ENCODE peak calls at places on chromosomes 16 and 17, in seven cellular contexts. One of them, this sample, is unnamed.

GRCh38 chr17:16349461-16349860 is 3.8 kb downstream of the CENPV start:
- DNase-seq in H1: no peak
- DNase-seq in SK-N-SH: no peak
- DNase-seq in GM12878: no peak
- DNase-seq in HepG2: no peak
- DNase-seq in K562: no peak
- DNase-seq in HCT116: no peak
- DNase-seq in this sample: no peak

GRCh38 chr17:63955791-63956190 is 16.9 kb downstream of the SCN4A start:
- DNase-seq in HCT116: no peak
- DNase-seq in HepG2: no peak
- DNase-seq in K562: no peak
- DNase-seq in H1: no peak
- DNase-seq in SK-N-SH: no peak
- DNase-seq in GM12878: no peak
- DNase-seq in this sample: no peak

GRCh38 chr16:67163164-67163902 is 1.2 kb upstream of the HSF4 start:
- DNase-seq in HepG2: no peak
- DNase-seq in H1: no peak
- DNase-seq in GM12878: no peak
- DNase-seq in HCT116: no peak
- DNase-seq in SK-N-SH: peak; percentile 83
- DNase-seq in K562: no peak
- DNase-seq in this sample: no peak

GRCh38 chr17:3739422-3740124 is 15.9 kb downstream of the HASPIN start:
- DNase-seq in GM12878: no peak
- DNase-seq in H1: no peak
- DNase-seq in HepG2: no peak
- DNase-seq in K562: no peak
- DNase-seq in HCT116: no peak
- DNase-seq in SK-N-SH: no peak
- DNase-seq in this sample: no peak

GRCh38 chr17:21286066-21286770 is 1.7 kb downstream of the MAP2K3 start:
- DNase-seq in HCT116: peak; percentile 81
- DNase-seq in HepG2: peak; percentile 96
- DNase-seq in GM12878: no peak
- DNase-seq in K562: no peak
- DNase-seq in H1: no peak
- DNase-seq in SK-N-SH: peak; percentile 50
- DNase-seq in this sample: peak; percentile 61

GRCh38 chr17:66707051-66707450 is 127.9 kb upstream of the CACNG5 start:
- DNase-seq in HepG2: no peak
- DNase-seq in K562: no peak
- DNase-seq in GM12878: no peak
- DNase-seq in H1: no peak
- DNase-seq in SK-N-SH: no peak
- DNase-seq in HCT116: no peak
- DNase-seq in this sample: no peak

GRCh38 chr17:8496081-8496480 is 60.4 kb downstream of the NDEL1 start:
- DNase-seq in GM12878: no peak
- DNase-seq in K562: no peak
- DNase-seq in H1: no peak
- DNase-seq in SK-N-SH: no peak
- DNase-seq in HepG2: no peak
- DNase-seq in HCT116: no peak
- DNase-seq in this sample: no peak

GRCh38 chr16:3542601-3543373 is 34.4 kb downstream of the NLRC3 start:
- DNase-seq in GM12878: no peak
- DNase-seq in K562: no peak
- DNase-seq in H1: no peak
- DNase-seq in HCT116: no peak
- DNase-seq in HepG2: no peak
- DNase-seq in SK-N-SH: no peak
- DNase-seq in this sample: no peak

GRCh38 chr16:89431158-89431584 is 59.2 kb downstream of the ANKRD11 start:
- DNase-seq in H1: no peak
- DNase-seq in HCT116: no peak
- DNase-seq in SK-N-SH: no peak
- DNase-seq in K562: no peak
- DNase-seq in HepG2: no peak
- DNase-seq in GM12878: no peak
- DNase-seq in this sample: peak; percentile 56

GRCh38 chr17:78263063-78263735 is 31.8 kb downstream of the TMEM235 start:
- DNase-seq in K562: peak; percentile 63
- DNase-seq in GM12878: no peak
- DNase-seq in HCT116: no peak
- DNase-seq in H1: no peak
- DNase-seq in HepG2: peak; percentile 43
- DNase-seq in SK-N-SH: peak; percentile 90
- DNase-seq in this sample: peak; percentile 73

GRCh38 chr16:55502801-55503366 is 6.0 kb upstream of the LPCAT2 start:
- DNase-seq in HepG2: peak; percentile 79
- DNase-seq in H1: no peak
- DNase-seq in K562: no peak
- DNase-seq in SK-N-SH: peak; percentile 78
- DNase-seq in GM12878: no peak
- DNase-seq in HCT116: peak; percentile 40
- DNase-seq in this sample: no peak

GRCh38 chr16:57613514-57613913 is 14.9 kb upstream of the ADGRG1 start:
- DNase-seq in HCT116: no peak
- DNase-seq in H1: no peak
- DNase-seq in SK-N-SH: no peak
- DNase-seq in GM12878: no peak
- DNase-seq in K562: no peak
- DNase-seq in HepG2: no peak
- DNase-seq in this sample: no peak

GRCh38 chr16:11240636-11241473 is 15.1 kb downstream of the SOCS1 start:
- DNase-seq in HCT116: no peak
- DNase-seq in GM12878: no peak
- DNase-seq in SK-N-SH: no peak
- DNase-seq in H1: no peak
- DNase-seq in HepG2: no peak
- DNase-seq in K562: no peak
- DNase-seq in this sample: no peak

GRCh38 chr17:42166196-42166763 is 11.5 kb upstream of the RAB5C start:
- DNase-seq in SK-N-SH: no peak
- DNase-seq in GM12878: no peak
- DNase-seq in HCT116: no peak
- DNase-seq in H1: no peak
- DNase-seq in HepG2: no peak
- DNase-seq in K562: no peak
- DNase-seq in this sample: no peak

GRCh38 chr17:41076788-41077187 is 7.2 kb upstream of the KRTAP4-7 start:
- DNase-seq in HCT116: no peak
- DNase-seq in HepG2: no peak
- DNase-seq in H1: no peak
- DNase-seq in K562: no peak
- DNase-seq in SK-N-SH: no peak
- DNase-seq in GM12878: no peak
- DNase-seq in this sample: no peak

GRCh38 chr16:70757183-70757582 is 43.8 kb downstream of the VAC14 start:
- DNase-seq in HCT116: no peak
- DNase-seq in SK-N-SH: no peak
- DNase-seq in H1: no peak
- DNase-seq in K562: no peak
- DNase-seq in HepG2: no peak
- DNase-seq in GM12878: no peak
- DNase-seq in this sample: no peak

GRCh38 chr17:42979511-42980273 is at the start of gene PTGES3L:
- DNase-seq in H1: no peak
- DNase-seq in SK-N-SH: peak; percentile 91
- DNase-seq in HCT116: no peak
- DNase-seq in K562: peak; percentile 76
- DNase-seq in GM12878: no peak
- DNase-seq in HepG2: peak; percentile 88
- DNase-seq in this sample: no peak

GRCh38 chr17:65323055-65323454 is 185.9 kb downstream of the RGS9 start:
- DNase-seq in SK-N-SH: no peak
- DNase-seq in HCT116: peak; percentile 32
- DNase-seq in GM12878: no peak
- DNase-seq in H1: no peak
- DNase-seq in K562: no peak
- DNase-seq in HepG2: no peak
- DNase-seq in this sample: no peak

GRCh38 chr16:79707867-79708266 is 107.3 kb upstream of the MAF start:
- DNase-seq in HepG2: no peak
- DNase-seq in SK-N-SH: no peak
- DNase-seq in HCT116: no peak
- DNase-seq in GM12878: no peak
- DNase-seq in K562: no peak
- DNase-seq in H1: no peak
- DNase-seq in this sample: no peak
- TF ChIP-seq JUND in HepG2: no peak
- TF ChIP-seq JUND in SK-N-SH: no peak
- TF ChIP-seq JUND in HCT116: no peak
- TF ChIP-seq JUND in GM12878: no peak
- TF ChIP-seq JUND in K562: no peak
- TF ChIP-seq JUND in H1: no peak
- TF ChIP-seq JUND in this sample: no peak

DNA sequence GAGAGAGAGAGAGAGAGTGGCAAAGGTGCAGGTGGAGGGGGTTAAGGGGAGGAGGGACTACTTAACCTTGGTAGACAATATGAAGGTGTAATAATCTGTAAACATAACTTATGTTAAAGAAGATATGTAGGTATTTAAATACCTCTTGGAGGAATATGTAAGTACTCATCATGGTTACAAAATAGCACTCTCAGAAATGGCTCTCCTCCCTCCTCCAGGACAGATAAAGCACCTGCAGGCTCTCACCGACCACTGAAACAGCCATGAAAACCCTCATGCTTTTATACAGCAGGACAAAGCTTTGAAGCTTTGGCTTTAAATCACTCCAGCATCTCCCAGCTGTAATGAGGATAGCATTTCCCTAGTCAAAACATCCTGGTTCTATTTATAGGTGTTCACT is 69.0 kb upstream of the PMFBP1 start:
- DNase-seq in SK-N-SH: no peak
- DNase-seq in H1: no peak
- DNase-seq in HCT116: no peak
- DNase-seq in HepG2: no peak
- DNase-seq in K562: no peak
- DNase-seq in GM12878: no peak
- DNase-seq in this sample: no peak
- TF ChIP-seq JUND in SK-N-SH: no peak
- TF ChIP-seq JUND in H1: no peak
- TF ChIP-seq JUND in HCT116: no peak
- TF ChIP-seq JUND in HepG2: no peak
- TF ChIP-seq JUND in K562: no peak
- TF ChIP-seq JUND in GM12878: no peak
- TF ChIP-seq JUND in this sample: no peak

GRCh38 chr16:2466667-2467300 is 4.3 kb upstream of the NTN3 start:
- DNase-seq in K562: no peak
- DNase-seq in HepG2: no peak
- DNase-seq in H1: no peak
- DNase-seq in SK-N-SH: no peak
- DNase-seq in GM12878: no peak
- DNase-seq in HCT116: no peak
- DNase-seq in this sample: no peak

GRCh38 chr16:2469399-2470233 is 1.5 kb upstream of the NTN3 start:
- DNase-seq in H1: no peak
- DNase-seq in K562: no peak
- DNase-seq in HepG2: no peak
- DNase-seq in SK-N-SH: no peak
- DNase-seq in HCT116: no peak
- DNase-seq in GM12878: no peak
- DNase-seq in this sample: no peak

GRCh38 chr16:2468725-2469398 is 2.2 kb upstream of the NTN3 start:
- DNase-seq in HepG2: no peak
- DNase-seq in K562: peak; percentile 30
- DNase-seq in H1: no peak
- DNase-seq in GM12878: peak; percentile 49
- DNase-seq in HCT116: no peak
- DNase-seq in SK-N-SH: peak; percentile 89
- DNase-seq in this sample: no peak

GRCh38 chr16:2467301-2468141 is 3.6 kb upstream of the NTN3 start:
- DNase-seq in SK-N-SH: peak; percentile 89
- DNase-seq in H1: no peak
- DNase-seq in HCT116: peak; percentile 41
- DNase-seq in GM12878: no peak
- DNase-seq in K562: no peak
- DNase-seq in HepG2: no peak
- DNase-seq in this sample: peak; percentile 67

GRCh38 chr16:2468142-2468724 is 2.9 kb upstream of the NTN3 start:
- DNase-seq in H1: no peak
- DNase-seq in HepG2: no peak
- DNase-seq in GM12878: no peak
- DNase-seq in HCT116: no peak
- DNase-seq in K562: no peak
- DNase-seq in SK-N-SH: peak; percentile 75
- DNase-seq in this sample: peak; percentile 52
- TF ChIP-seq JUND in H1: no peak
- TF ChIP-seq JUND in HepG2: no peak
- TF ChIP-seq JUND in GM12878: no peak
- TF ChIP-seq JUND in HCT116: no peak
- TF ChIP-seq JUND in K562: no peak
- TF ChIP-seq JUND in SK-N-SH: no peak
- TF ChIP-seq JUND in this sample: no peak

GRCh38 chr16:194516-194915 is 14.3 kb downstream of the HBQ1 start:
- DNase-seq in GM12878: no peak
- DNase-seq in HepG2: no peak
- DNase-seq in HCT116: no peak
- DNase-seq in H1: no peak
- DNase-seq in SK-N-SH: no peak
- DNase-seq in K562: no peak
- DNase-seq in this sample: no peak
- TF ChIP-seq JUND in GM12878: no peak
- TF ChIP-seq JUND in HepG2: no peak
- TF ChIP-seq JUND in HCT116: no peak
- TF ChIP-seq JUND in H1: no peak
- TF ChIP-seq JUND in SK-N-SH: no peak
- TF ChIP-seq JUND in K562: no peak
- TF ChIP-seq JUND in this sample: no peak

GRCh38 chr16:51243836-51244483 is 92.9 kb upstream of the SALL1 start:
- DNase-seq in HCT116: no peak
- DNase-seq in GM12878: no peak
- DNase-seq in H1: no peak
- DNase-seq in K562: no peak
- DNase-seq in HepG2: peak; percentile 76
- DNase-seq in SK-N-SH: no peak
- DNase-seq in this sample: no peak
- TF ChIP-seq JUND in HCT116: no peak
- TF ChIP-seq JUND in GM12878: no peak
- TF ChIP-seq JUND in H1: no peak
- TF ChIP-seq JUND in K562: no peak
- TF ChIP-seq JUND in HepG2: peak; percentile 92
- TF ChIP-seq JUND in SK-N-SH: no peak
- TF ChIP-seq JUND in this sample: no peak

GRCh38 chr16:17224859-17225258 is 245.9 kb downstream of the XYLT1 start:
- DNase-seq in HepG2: no peak
- DNase-seq in K562: no peak
- DNase-seq in SK-N-SH: no peak
- DNase-seq in H1: no peak
- DNase-seq in HCT116: no peak
- DNase-seq in GM12878: no peak
- DNase-seq in this sample: no peak
- TF ChIP-seq JUND in HepG2: no peak
- TF ChIP-seq JUND in K562: no peak
- TF ChIP-seq JUND in SK-N-SH: no peak
- TF ChIP-seq JUND in H1: no peak
- TF ChIP-seq JUND in HCT116: no peak
- TF ChIP-seq JUND in GM12878: no peak
- TF ChIP-seq JUND in this sample: no peak

This sample was measured in T47D.